ENCODE peak calls at places on chromosomes 11 and 22, in seven cellular contexts. One of them, this sample, is unnamed.

GRCh38 chr11:2991477-2992233 is 474 bp downstream of the NAP1L4 start:
- DNase-seq in NCI-H2081: peak; percentile 57
- DNase-seq in H54: peak; percentile 43
- DNase-seq in activated CD4-positive, alpha-beta T cell treated with anti-CD3 and anti-CD28 coated beads, Interleukin-2, amount 50 U/mL, for 24 hours: no peak
- DNase-seq in OCI-M1: peak; percentile 79
- DNase-seq in fibroblast of the aortic adventitia: peak; percentile 33
- DNase-seq in RPMI7951: peak; percentile 41
- DNase-seq in this sample: no peak

GRCh38 chr22:20944042-20944441 is 23.0 kb upstream of the AIFM3 start:
- DNase-seq in OCI-M1: no peak
- DNase-seq in activated CD4-positive, alpha-beta T cell treated with anti-CD3 and anti-CD28 coated beads, Interleukin-2, amount 50 U/mL, for 24 hours: no peak
- DNase-seq in NCI-H2081: no peak
- DNase-seq in fibroblast of the aortic adventitia: no peak
- DNase-seq in RPMI7951: no peak
- DNase-seq in H54: no peak
- DNase-seq in this sample: no peak

GRCh38 chr11:1762537-1763302 is 1.0 kb downstream of the CTSD start:
- DNase-seq in OCI-M1: peak; percentile 23
- DNase-seq in NCI-H2081: peak; percentile 12
- DNase-seq in fibroblast of the aortic adventitia: peak; percentile 56
- DNase-seq in H54: peak; percentile 84
- DNase-seq in activated CD4-positive, alpha-beta T cell treated with anti-CD3 and anti-CD28 coated beads, Interleukin-2, amount 50 U/mL, for 24 hours: no peak
- DNase-seq in RPMI7951: peak; percentile 73
- DNase-seq in this sample: peak; percentile 91

GRCh38 chr22:33896801-33897620 is 23.3 kb downstream of the LARGE1 start:
- DNase-seq in NCI-H2081: no peak
- DNase-seq in fibroblast of the aortic adventitia: peak; percentile 22
- DNase-seq in H54: no peak
- DNase-seq in activated CD4-positive, alpha-beta T cell treated with anti-CD3 and anti-CD28 coated beads, Interleukin-2, amount 50 U/mL, for 24 hours: no peak
- DNase-seq in OCI-M1: no peak
- DNase-seq in RPMI7951: no peak
- DNase-seq in this sample: no peak

GRCh38 chr11:62719302-62719978 is 7.8 kb downstream of the HNRNPUL2 start:
- DNase-seq in NCI-H2081: no peak
- DNase-seq in activated CD4-positive, alpha-beta T cell treated with anti-CD3 and anti-CD28 coated beads, Interleukin-2, amount 50 U/mL, for 24 hours: no peak
- DNase-seq in fibroblast of the aortic adventitia: no peak
- DNase-seq in RPMI7951: no peak
- DNase-seq in OCI-M1: no peak
- DNase-seq in H54: no peak
- DNase-seq in this sample: no peak

GRCh38 chr11:112004389-112004788 is 20.8 kb upstream of the DLAT start:
- DNase-seq in OCI-M1: peak; percentile 55
- DNase-seq in activated CD4-positive, alpha-beta T cell treated with anti-CD3 and anti-CD28 coated beads, Interleukin-2, amount 50 U/mL, for 24 hours: no peak
- DNase-seq in NCI-H2081: no peak
- DNase-seq in H54: no peak
- DNase-seq in RPMI7951: no peak
- DNase-seq in fibroblast of the aortic adventitia: no peak
- DNase-seq in this sample: no peak

GRCh38 chr11:67120881-67121710 is 2.0 kb downstream of the KDM2A start:
- DNase-seq in OCI-M1: peak; percentile 74
- DNase-seq in NCI-H2081: no peak
- DNase-seq in H54: no peak
- DNase-seq in fibroblast of the aortic adventitia: peak; percentile 52
- DNase-seq in activated CD4-positive, alpha-beta T cell treated with anti-CD3 and anti-CD28 coated beads, Interleukin-2, amount 50 U/mL, for 24 hours: no peak
- DNase-seq in RPMI7951: peak; percentile 55
- DNase-seq in this sample: no peak

GRCh38 chr22:46995501-46996360 is 233.3 kb downstream of the TBC1D22A start:
- DNase-seq in OCI-M1: no peak
- DNase-seq in fibroblast of the aortic adventitia: no peak
- DNase-seq in RPMI7951: no peak
- DNase-seq in activated CD4-positive, alpha-beta T cell treated with anti-CD3 and anti-CD28 coated beads, Interleukin-2, amount 50 U/mL, for 24 hours: no peak
- DNase-seq in NCI-H2081: no peak
- DNase-seq in H54: no peak
- DNase-seq in this sample: no peak

GRCh38 chr22:18994780-18995711 is 59.0 kb upstream of the PRODH start:
- DNase-seq in fibroblast of the aortic adventitia: no peak
- DNase-seq in OCI-M1: no peak
- DNase-seq in H54: no peak
- DNase-seq in activated CD4-positive, alpha-beta T cell treated with anti-CD3 and anti-CD28 coated beads, Interleukin-2, amount 50 U/mL, for 24 hours: no peak
- DNase-seq in NCI-H2081: no peak
- DNase-seq in RPMI7951: no peak
- DNase-seq in this sample: peak; percentile 60

GRCh38 chr11:44208976-44209603 is 100.8 kb downstream of the ALX4 start:
- DNase-seq in NCI-H2081: no peak
- DNase-seq in activated CD4-positive, alpha-beta T cell treated with anti-CD3 and anti-CD28 coated beads, Interleukin-2, amount 50 U/mL, for 24 hours: no peak
- DNase-seq in fibroblast of the aortic adventitia: no peak
- DNase-seq in RPMI7951: peak; percentile 2
- DNase-seq in H54: no peak
- DNase-seq in OCI-M1: no peak
- DNase-seq in this sample: no peak

GRCh38 chr11:67022341-67022933 is 497 bp upstream of the SYT12 start:
- DNase-seq in fibroblast of the aortic adventitia: peak; percentile 41
- DNase-seq in OCI-M1: no peak
- DNase-seq in activated CD4-positive, alpha-beta T cell treated with anti-CD3 and anti-CD28 coated beads, Interleukin-2, amount 50 U/mL, for 24 hours: no peak
- DNase-seq in RPMI7951: peak; percentile 61
- DNase-seq in H54: no peak
- DNase-seq in NCI-H2081: peak; percentile 56
- DNase-seq in this sample: peak; percentile 70

GRCh38 chr11:6927030-6927617 is 898 bp downstream of the ZNF215 start:
- DNase-seq in OCI-M1: peak; percentile 52
- DNase-seq in activated CD4-positive, alpha-beta T cell treated with anti-CD3 and anti-CD28 coated beads, Interleukin-2, amount 50 U/mL, for 24 hours: no peak
- DNase-seq in H54: no peak
- DNase-seq in RPMI7951: no peak
- DNase-seq in NCI-H2081: peak; percentile 26
- DNase-seq in fibroblast of the aortic adventitia: peak; percentile 32
- DNase-seq in this sample: no peak

GRCh38 chr11:65382804-65383368 is 440 bp upstream of the SLC25A45 start:
- DNase-seq in activated CD4-positive, alpha-beta T cell treated with anti-CD3 and anti-CD28 coated beads, Interleukin-2, amount 50 U/mL, for 24 hours: no peak
- DNase-seq in NCI-H2081: peak; percentile 82
- DNase-seq in OCI-M1: peak; percentile 40
- DNase-seq in fibroblast of the aortic adventitia: peak; percentile 23
- DNase-seq in RPMI7951: no peak
- DNase-seq in H54: peak; percentile 37
- DNase-seq in this sample: peak; percentile 94

GRCh38 chr11:3122775-3123201 is 42.3 kb downstream of the OSBPL5 start:
- DNase-seq in activated CD4-positive, alpha-beta T cell treated with anti-CD3 and anti-CD28 coated beads, Interleukin-2, amount 50 U/mL, for 24 hours: no peak
- DNase-seq in fibroblast of the aortic adventitia: no peak
- DNase-seq in NCI-H2081: no peak
- DNase-seq in RPMI7951: no peak
- DNase-seq in OCI-M1: no peak
- DNase-seq in H54: no peak
- DNase-seq in this sample: no peak